ENCODE peak calls at places on chromosomes 7 and 10, in ten cellular contexts. Y is AG04450; L is psoas muscle; A is heart left ventricle; T is WERI-Rb-1; E is cardiac fibroblast; R is CD4-positive, alpha-beta T cell; H is upper lobe of right lung; P is natural killer cell; I is osteocyte. W is an unnamed sample.

GRCh38 chr7:100825760-100826545 is 1.4 kb downstream of the EPHB4 start:
- DNase-seq in Y (no peak), L (no peak), A (no peak), T (peak), E (peak), R (no peak), H (no peak), P (no peak), I (no peak), W (no peak)

GRCh38 chr10:124677871-124678565 is 66.2 kb downstream of the FAM53B start:
- DNase-seq in Y (no peak), L (peak), A (peak), T (no peak), E (peak), R (no peak), H (no peak), P (no peak), I (no peak), W (no peak)

GRCh38 chr10:131247873-131248272 is 63.6 kb downstream of the TCERG1L start:
- DNase-seq in Y (no peak), L (no peak), A (no peak), T (no peak), E (no peak), R (no peak), H (no peak), P (no peak), I (no peak), W (no peak)

GRCh38 chr10:35641430-35642015 is 573 bp downstream of the FZD8 start:
- DNase-seq in Y (no peak), L (no peak), A (peak), T (no peak), E (peak), R (no peak), H (no peak), P (peak), I (no peak), W (peak)

GRCh38 chr10:91050371-91051034 is 129.6 kb upstream of the ANKRD1 start:
- DNase-seq in Y (no peak), L (no peak), A (no peak), T (no peak), E (no peak), R (no peak), H (no peak), P (no peak), I (no peak), W (no peak)

GRCh38 chr10:68628576-68629127 is 68.5 kb downstream of the TET1 start:
- DNase-seq in Y (no peak), L (no peak), A (no peak), T (no peak), E (peak), R (no peak), H (no peak), P (no peak), I (no peak), W (no peak)

GRCh38 chr7:45026984-45027773 is 27.2 kb downstream of the CCM2 start:
- DNase-seq in Y (peak), L (no peak), A (no peak), T (no peak), E (peak), R (no peak), H (no peak), P (peak), I (no peak), W (no peak)

GRCh38 chr10:43680035-43680434 is 31.4 kb upstream of the ZNF32 start:
- DNase-seq in Y (no peak), L (no peak), A (no peak), T (no peak), E (peak), R (no peak), H (no peak), P (no peak), I (no peak), W (no peak)

GRCh38 chr7:50762337-50762736 is 20.4 kb downstream of the GRB10 start:
- DNase-seq in Y (no peak), L (no peak), A (no peak), T (no peak), E (no peak), R (no peak), H (no peak), P (no peak), I (no peak), W (no peak)

GRCh38 chr7:33334349-33334748 is 205.0 kb downstream of the BBS9 start:
- DNase-seq in Y (no peak), L (no peak), A (no peak), T (peak), E (peak), R (no peak), H (no peak), P (no peak), I (no peak), W (no peak)

GRCh38 chr7:5831196-5831595 is 49.4 kb upstream of the OCM start:
- DNase-seq in Y (no peak), L (no peak), A (no peak), T (no peak), E (peak), R (no peak), H (no peak), P (no peak), I (no peak), W (no peak)

GRCh38 chr7:29337628-29338116 is 143.1 kb downstream of the CHN2 start:
- DNase-seq in Y (no peak), L (no peak), A (no peak), T (no peak), E (peak), R (no peak), H (no peak), P (no peak), I (no peak), W (no peak)

GRCh38 chr10:69800109-69800508 is 1.6 kb upstream of the COL13A1 start:
- DNase-seq in Y (peak), L (no peak), A (no peak), T (peak), E (peak), R (no peak), H (no peak), P (no peak), I (no peak), W (no peak)

GRCh38 chr7:100127866-100128601 is 1.3 kb downstream of the MBLAC1 start:
- DNase-seq in Y (no peak), L (peak), A (no peak), T (peak), E (no peak), R (peak), H (no peak), P (no peak), I (no peak), W (no peak)

GRCh38 chr7:66837007-66837406 is 84.0 kb upstream of the TMEM248 start:
- DNase-seq in Y (no peak), L (no peak), A (no peak), T (peak), E (peak), R (no peak), H (peak), P (no peak), I (no peak), W (no peak)

GRCh38 chr7:158583810-158584209 is 3.8 kb downstream of the PTPRN2 start:
- DNase-seq in Y (no peak), L (no peak), A (no peak), T (no peak), E (no peak), R (no peak), H (no peak), P (no peak), I (no peak), W (no peak)

GRCh38 chr10:51768886-51769285 is 69.5 kb upstream of the CSTF2T start:
- DNase-seq in Y (no peak), L (no peak), A (no peak), T (no peak), E (no peak), R (no peak), H (no peak), P (no peak), I (no peak), W (no peak)

GRCh38 chr7:1520574-1521234 is 9.8 kb upstream of the MAFK start:
- DNase-seq in Y (peak), L (no peak), A (no peak), T (no peak), E (peak), R (no peak), H (no peak), P (no peak), I (no peak), W (no peak)

GRCh38 chr7:54729096-54729495 is 29.9 kb downstream of the SEC61G start:
- DNase-seq in Y (no peak), L (no peak), A (no peak), T (no peak), E (no peak), R (no peak), H (no peak), P (no peak), I (no peak), W (no peak)

GRCh38 chr7:69782917-69783684 is 184.8 kb downstream of the AUTS2 start:
- DNase-seq in Y (no peak), L (peak), A (peak), T (no peak), E (no peak), R (no peak), H (no peak), P (no peak), I (no peak), W (no peak)
- TF ChIP-seq CTCF in Y (no peak), L (no peak), A (no peak), T (no peak), E (no peak), R (no peak), H (no peak), P (no peak), I (no peak), W (no peak)

GRCh38 chr7:73980206-73980605 is 47.8 kb upstream of the ELN start:
- DNase-seq in Y (no peak), L (no peak), A (no peak), T (peak), E (no peak), R (no peak), H (peak), P (no peak), I (no peak), W (no peak)

GRCh38 chr7:73976761-73977625 is 51.0 kb upstream of the ELN start:
- DNase-seq in Y (no peak), L (no peak), A (peak), T (no peak), E (no peak), R (no peak), H (peak), P (no peak), I (no peak), W (no peak)

GRCh38 chr7:73977626-73978618 is 50.1 kb upstream of the ELN start:
- DNase-seq in Y (no peak), L (no peak), A (peak), T (peak), E (no peak), R (no peak), H (peak), P (no peak), I (no peak), W (no peak)

GRCh38 chr7:73974948-73975926 is 52.7 kb upstream of the ELN start:
- DNase-seq in Y (no peak), L (no peak), A (peak), T (no peak), E (no peak), R (no peak), H (peak), P (no peak), I (no peak), W (no peak)

DNA sequence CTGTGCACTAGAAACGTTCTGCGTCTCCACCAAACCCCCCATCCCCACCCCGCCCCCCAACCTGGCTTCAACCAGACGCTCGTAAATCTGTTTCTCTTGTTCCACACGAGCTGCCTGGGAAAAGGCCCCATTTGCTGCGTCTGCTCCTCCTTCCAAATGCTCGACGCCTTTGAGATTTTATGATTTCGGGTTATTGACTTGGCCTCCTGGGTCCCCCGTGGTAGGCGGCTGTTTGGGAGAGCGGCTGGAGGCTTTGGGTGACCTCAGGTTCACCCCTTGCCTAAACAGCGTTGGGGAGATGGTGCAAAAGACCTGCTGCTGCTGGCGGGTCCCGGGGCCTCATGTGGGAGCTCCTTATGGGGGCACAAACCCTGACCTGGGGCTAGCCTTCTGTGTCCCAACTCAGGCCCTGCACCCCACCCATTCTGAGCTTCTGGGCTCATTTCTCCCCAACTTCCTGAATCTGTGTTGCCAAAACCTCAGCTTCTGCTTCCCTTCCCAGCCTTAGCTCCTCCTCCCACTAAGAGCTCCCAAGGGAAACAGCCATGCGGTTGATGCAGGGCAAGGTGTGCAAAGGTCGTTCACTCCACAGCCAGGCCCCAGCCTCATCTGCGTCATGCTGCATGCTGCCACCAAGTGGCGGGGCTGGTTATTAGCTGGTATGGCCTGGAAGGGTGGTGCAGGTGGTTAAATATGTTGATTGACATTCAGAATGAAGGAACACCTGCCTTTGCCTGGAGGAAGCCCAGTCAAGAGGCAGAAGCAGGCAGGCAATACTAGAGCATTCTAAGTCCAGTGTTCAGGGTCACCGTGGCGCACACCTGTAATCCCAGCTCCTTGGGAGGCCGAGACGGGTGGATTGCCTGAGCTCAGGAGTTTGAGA is 49.1 kb upstream of the ELN start:
- DNase-seq in Y (no peak), L (peak), A (peak), T (peak), E (peak), R (no peak), H (peak), P (no peak), I (no peak), W (no peak)
- TF ChIP-seq CTCF in Y (peak), L (peak), A (peak), T (peak), E (peak), R (no peak), H (peak), P (no peak), I (peak), W (no peak)

GRCh38 chr7:92778972-92779371 is 57.4 kb downstream of the CDK6 start:
- DNase-seq in Y (no peak), L (peak), A (peak), T (no peak), E (peak), R (no peak), H (no peak), P (no peak), I (no peak), W (no peak)
- TF ChIP-seq CTCF in Y (no peak), L (no peak), A (no peak), T (no peak), E (peak), R (no peak), H (no peak), P (no peak), I (peak), W (no peak)

DNA sequence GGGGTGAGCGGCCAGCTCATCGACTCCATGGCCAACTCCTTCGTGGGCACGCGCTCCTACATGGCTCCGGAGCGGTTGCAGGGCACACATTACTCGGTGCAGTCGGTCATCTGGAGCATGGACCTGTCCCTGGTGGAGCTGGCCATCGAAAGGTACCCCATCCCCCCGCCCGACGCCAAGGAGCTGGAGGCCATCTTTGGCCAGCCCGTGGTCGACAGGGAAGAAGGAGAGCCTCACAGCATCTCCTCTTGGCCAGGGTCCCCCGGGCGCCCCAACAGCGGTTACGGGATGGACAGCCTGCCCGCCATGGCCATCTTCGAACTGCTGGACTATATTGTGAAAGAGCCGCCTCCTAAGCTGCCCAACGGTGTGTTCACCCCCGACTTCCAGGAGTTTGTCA is 17.4 kb upstream of the TSPAN33 start:
- DNase-seq in Y (no peak), L (no peak), A (no peak), T (no peak), E (no peak), R (no peak), H (no peak), P (no peak), I (no peak), W (no peak)
- TF ChIP-seq CTCF in Y (no peak), L (no peak), A (no peak), T (no peak), E (no peak), R (no peak), H (no peak), P (no peak), I (no peak), W (no peak)

GRCh38 chr10:58258977-58259692 is 8.6 kb downstream of the IPMK start:
- DNase-seq in Y (no peak), L (no peak), A (no peak), T (no peak), E (no peak), R (no peak), H (no peak), P (no peak), I (no peak), W (no peak)
- TF ChIP-seq CTCF in Y (peak), L (no peak), A (no peak), T (no peak), E (peak), R (no peak), H (no peak), P (no peak), I (peak), W (no peak)

DNA sequence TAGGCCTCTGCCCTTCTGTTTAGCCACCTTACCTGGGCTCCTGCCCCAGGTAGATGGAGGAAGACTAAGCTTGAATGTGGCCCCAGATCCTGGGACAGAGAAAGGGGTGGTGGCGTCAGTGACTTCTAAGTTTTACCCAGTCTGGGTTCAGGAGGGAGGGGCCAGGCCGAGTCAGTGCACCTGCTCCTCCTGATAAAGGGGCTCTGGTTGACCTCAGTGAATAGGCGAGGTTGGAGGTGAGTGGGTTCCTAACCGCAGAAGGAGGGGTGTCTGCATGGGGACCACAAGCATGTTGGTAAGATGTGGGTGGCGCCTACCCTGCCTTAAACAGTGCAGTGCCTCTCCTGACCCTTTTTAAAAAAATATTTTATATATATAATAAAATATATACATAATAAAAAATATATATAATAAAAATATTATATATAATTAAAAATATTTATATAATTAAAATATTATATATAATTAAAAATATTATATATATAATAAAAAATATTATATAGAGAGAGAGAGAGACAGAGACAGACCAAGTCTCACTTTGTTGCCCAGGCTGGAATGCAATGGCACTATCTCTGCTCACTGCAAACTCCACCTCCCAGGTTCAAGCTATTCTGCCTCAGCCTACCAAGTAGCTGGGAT is 97.3 kb upstream of the GTF2I start:
- DNase-seq in Y (no peak), L (no peak), A (no peak), T (no peak), E (no peak), R (no peak), H (no peak), P (no peak), I (no peak), W (no peak)
- TF ChIP-seq CTCF in Y (no peak), L (no peak), A (no peak), T (no peak), E (no peak), R (no peak), H (no peak), P (no peak), I (no peak), W (no peak)

GRCh38 chr10:7605565-7606295 is 61.0 kb downstream of the ITIH5 start:
- DNase-seq in Y (peak), L (no peak), A (no peak), T (no peak), E (no peak), R (no peak), H (no peak), P (no peak), I (no peak), W (no peak)
- TF ChIP-seq CTCF in Y (peak), L (no peak), A (no peak), T (no peak), E (no peak), R (no peak), H (no peak), P (no peak), I (no peak), W (no peak)

DNA sequence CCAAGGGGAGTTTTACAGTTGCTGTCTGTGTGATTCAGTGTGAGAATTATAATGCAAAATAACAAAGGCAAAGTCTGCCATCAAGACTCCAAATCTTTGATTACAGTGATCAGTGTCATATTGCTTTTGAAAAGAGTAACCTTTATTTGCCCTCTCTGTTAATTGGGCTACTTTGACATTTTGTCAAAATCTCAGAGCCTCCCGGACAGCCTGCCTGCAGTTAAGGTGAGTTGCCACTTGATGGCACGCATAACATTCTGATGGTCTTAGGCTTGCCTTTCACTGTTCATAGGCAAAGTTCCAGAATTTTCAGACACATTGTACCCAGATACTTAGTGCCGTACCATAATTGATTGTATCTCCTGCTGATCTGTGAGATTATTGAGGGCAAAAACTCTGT is 253.5 kb downstream of the ABCA13 start:
- DNase-seq in Y (no peak), L (no peak), A (no peak), T (peak), E (peak), R (no peak), H (no peak), P (no peak), I (no peak), W (no peak)
- TF ChIP-seq CTCF in Y (peak), L (no peak), A (peak), T (peak), E (peak), R (no peak), H (peak), P (no peak), I (peak), W (no peak)

DNA sequence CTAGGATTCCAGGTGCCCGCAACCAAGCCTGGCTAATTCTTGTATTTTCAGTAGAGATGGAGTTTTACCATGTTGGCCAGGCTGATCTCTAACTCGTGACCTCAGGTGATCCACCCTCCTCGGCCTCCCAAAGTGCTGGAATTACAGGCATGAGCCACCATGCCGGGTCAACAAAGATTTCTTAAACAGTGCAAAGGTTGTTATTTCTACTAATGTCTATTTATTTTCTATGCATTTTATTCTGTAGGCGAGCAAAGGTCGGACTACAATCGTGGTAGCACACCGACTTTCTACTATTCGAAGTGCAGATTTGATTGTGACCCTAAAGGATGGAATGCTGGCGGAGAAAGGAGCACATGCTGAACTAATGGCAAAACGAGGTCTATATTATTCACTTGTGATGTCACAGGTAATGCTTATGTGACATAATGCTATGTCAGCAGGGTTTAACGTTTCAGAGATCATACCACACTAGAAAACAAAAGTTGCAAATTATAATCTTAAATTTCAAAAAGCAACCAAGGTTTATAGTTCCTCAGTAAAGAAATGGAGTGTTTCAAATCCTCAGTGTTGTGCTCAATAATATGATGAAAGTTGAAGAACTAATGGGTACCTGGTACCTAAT is 65.9 kb downstream of the ABCB5 start:
- DNase-seq in Y (no peak), L (no peak), A (no peak), T (no peak), E (no peak), R (no peak), H (no peak), P (no peak), I (no peak), W (no peak)
- TF ChIP-seq CTCF in Y (no peak), L (no peak), A (no peak), T (no peak), E (no peak), R (no peak), H (no peak), P (no peak), I (no peak), W (no peak)